ENCODE peak calls at places on chromosomes 5 and 9, in eight cellular contexts. C, I, D, L, G, O, B and F are unnamed samples.

GRCh38 chr5:89844548-89844947 is 565.0 kb downstream of the CETN3 start:
- DNase-seq in C (no peak), I (no peak), D (no peak), L (no peak), G (no peak), O (no peak), B (no peak), F (no peak)

GRCh38 chr9:80906728-80907127 is 782.6 kb downstream of the TLE1 start:
- DNase-seq in C (no peak), I (no peak), D (no peak), L (no peak), G (no peak), O (no peak), B (no peak), F (no peak)

GRCh38 chr9:108033976-108034964 is 544.7 kb upstream of the KLF4 start:
- DNase-seq in C (no peak), I (peak; percentile 89), D (no peak), L (no peak), G (no peak), O (peak; percentile 17), B (peak; percentile 84), F (no peak)

GRCh38 chr9:76459691-76460635 is 981 bp downstream of the GCNT1 start:
- DNase-seq in C (peak; percentile 76), I (peak; percentile 66), D (peak; percentile 26), L (no peak), G (peak; percentile 51), O (peak; percentile 40), B (no peak), F (peak; percentile 23)

GRCh38 chr5:40033411-40033810 is 608.6 kb upstream of the DAB2 start:
- DNase-seq in C (no peak), I (no peak), D (no peak), L (no peak), G (no peak), O (peak; percentile 4), B (no peak), F (no peak)

GRCh38 chr5:78483809-78484521 is 123.5 kb downstream of the SCAMP1 start:
- DNase-seq in C (no peak), I (peak; percentile 79), D (no peak), L (peak; percentile 71), G (no peak), O (peak; percentile 31), B (no peak), F (no peak)

GRCh38 chr9:127608104-127608966 is 3.7 kb upstream of the STXBP1 start:
- DNase-seq in C (peak; percentile 95), I (peak; percentile 41), D (no peak), L (peak; percentile 75), G (peak; percentile 40), O (peak; percentile 84), B (no peak), F (peak; percentile 76)

GRCh38 chr5:140336388-140336787 is 10.0 kb downstream of the HBEGF start:
- DNase-seq in C (no peak), I (no peak), D (no peak), L (no peak), G (no peak), O (no peak), B (no peak), F (no peak)

GRCh38 chr5:65927497-65928340 is 1.3 kb downstream of the ERBIN start:
- DNase-seq in C (peak; percentile 40), I (peak; percentile 63), D (no peak), L (no peak), G (peak; percentile 9), O (peak; percentile 15), B (peak; percentile 41), F (no peak)

GRCh38 chr9:123335227-123335985 is 20.6 kb upstream of the CRB2 start:
- DNase-seq in C (peak; percentile 52), I (peak; percentile 47), D (no peak), L (no peak), G (no peak), O (peak; percentile 22), B (peak; percentile 24), F (no peak)

GRCh38 chr5:10537614-10538013 is 26.3 kb upstream of the ANKRD33B start:
- DNase-seq in C (no peak), I (no peak), D (no peak), L (peak; percentile 42), G (no peak), O (no peak), B (no peak), F (no peak)

GRCh38 chr9:114824130-114824529 is 18.3 kb upstream of the TNFSF15 start:
- DNase-seq in C (no peak), I (peak; percentile 78), D (no peak), L (no peak), G (no peak), O (no peak), B (peak; percentile 14), F (no peak)

GRCh38 chr9:93990448-93990847 is 35.3 kb upstream of the BARX1 start:
- DNase-seq in C (no peak), I (no peak), D (no peak), L (no peak), G (no peak), O (no peak), B (no peak), F (no peak)

GRCh38 chr5:83446253-83446947 is 25.1 kb upstream of the VCAN start:
- DNase-seq in C (no peak), I (no peak), D (no peak), L (no peak), G (no peak), O (no peak), B (no peak), F (no peak)

GRCh38 chr5:43631182-43631910 is 28.4 kb downstream of the NNT start:
- DNase-seq in C (peak; percentile 93), I (peak; percentile 87), D (peak; percentile 38), L (no peak), G (peak; percentile 54), O (peak; percentile 81), B (peak; percentile 88), F (no peak)

GRCh38 chr5:107195996-107196395 is 474.7 kb downstream of the EFNA5 start:
- DNase-seq in C (peak; percentile 3), I (no peak), D (no peak), L (no peak), G (no peak), O (no peak), B (no peak), F (no peak)

GRCh38 chr9:2630158-2630557 is 8.6 kb downstream of the VLDLR start:
- DNase-seq in C (no peak), I (no peak), D (no peak), L (no peak), G (no peak), O (no peak), B (no peak), F (no peak)

DNA sequence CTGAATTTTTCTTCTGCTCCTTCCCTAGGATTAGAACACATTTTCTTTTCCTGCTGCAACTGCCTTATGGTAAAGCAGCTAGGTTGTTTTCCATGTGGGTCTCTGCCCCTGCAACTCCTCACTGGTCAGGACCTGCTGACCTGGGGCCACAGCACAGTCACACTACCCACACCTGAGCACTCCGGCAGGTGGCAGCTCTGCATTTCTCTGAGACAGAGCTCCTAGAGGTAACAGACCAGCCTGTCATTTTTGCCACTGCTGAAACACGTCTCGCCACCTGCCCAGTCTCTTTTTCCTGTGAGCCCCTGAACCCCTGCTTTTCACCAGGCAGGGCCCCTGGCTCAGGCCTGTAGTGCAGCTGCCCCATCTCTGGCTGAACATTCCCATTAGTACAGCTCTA is 609.6 kb downstream of the HINT1 start:
- DNase-seq in C (no peak), I (no peak), D (no peak), L (no peak), G (no peak), O (no peak), B (no peak), F (no peak)
- TF ChIP-seq CTCF in C (no peak), I (no peak), D (no peak), L (no peak), G (no peak), O (no peak), B (no peak), F (peak; percentile 30)

DNA sequence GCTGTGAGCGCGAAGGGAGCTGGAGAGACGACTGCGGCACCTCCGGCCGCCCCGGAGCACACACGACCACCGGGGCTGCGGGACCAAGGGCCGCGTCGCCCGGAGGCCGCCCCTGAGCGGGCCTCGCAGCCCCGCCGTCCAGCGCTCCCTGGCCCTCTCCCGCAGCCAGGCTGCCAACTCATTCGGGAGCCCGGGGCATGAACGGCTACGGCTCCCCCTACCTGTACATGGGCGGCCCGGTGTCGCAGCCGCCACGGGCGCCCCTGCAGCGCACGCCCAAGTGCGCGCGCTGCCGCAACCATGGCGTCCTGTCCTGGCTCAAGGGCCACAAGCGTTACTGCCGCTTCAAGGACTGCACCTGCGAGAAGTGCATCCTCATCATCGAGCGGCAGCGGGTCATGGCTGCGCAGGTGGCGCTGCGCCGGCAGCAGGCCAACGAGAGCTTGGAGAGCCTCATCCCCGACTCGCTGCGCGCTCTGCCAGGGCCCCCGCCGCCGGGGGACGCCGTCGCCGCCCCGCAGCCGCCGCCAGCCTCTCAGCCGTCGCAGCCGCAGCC is 428 bp downstream of the DMRT3 start:
- DNase-seq in C (peak; percentile 78), I (no peak), D (no peak), L (no peak), G (peak; percentile 14), O (no peak), B (no peak), F (no peak)
- TF ChIP-seq CTCF in C (peak; percentile 5), I (no peak), D (no peak), L (no peak), G (no peak), O (no peak), B (no peak), F (no peak)

DNA sequence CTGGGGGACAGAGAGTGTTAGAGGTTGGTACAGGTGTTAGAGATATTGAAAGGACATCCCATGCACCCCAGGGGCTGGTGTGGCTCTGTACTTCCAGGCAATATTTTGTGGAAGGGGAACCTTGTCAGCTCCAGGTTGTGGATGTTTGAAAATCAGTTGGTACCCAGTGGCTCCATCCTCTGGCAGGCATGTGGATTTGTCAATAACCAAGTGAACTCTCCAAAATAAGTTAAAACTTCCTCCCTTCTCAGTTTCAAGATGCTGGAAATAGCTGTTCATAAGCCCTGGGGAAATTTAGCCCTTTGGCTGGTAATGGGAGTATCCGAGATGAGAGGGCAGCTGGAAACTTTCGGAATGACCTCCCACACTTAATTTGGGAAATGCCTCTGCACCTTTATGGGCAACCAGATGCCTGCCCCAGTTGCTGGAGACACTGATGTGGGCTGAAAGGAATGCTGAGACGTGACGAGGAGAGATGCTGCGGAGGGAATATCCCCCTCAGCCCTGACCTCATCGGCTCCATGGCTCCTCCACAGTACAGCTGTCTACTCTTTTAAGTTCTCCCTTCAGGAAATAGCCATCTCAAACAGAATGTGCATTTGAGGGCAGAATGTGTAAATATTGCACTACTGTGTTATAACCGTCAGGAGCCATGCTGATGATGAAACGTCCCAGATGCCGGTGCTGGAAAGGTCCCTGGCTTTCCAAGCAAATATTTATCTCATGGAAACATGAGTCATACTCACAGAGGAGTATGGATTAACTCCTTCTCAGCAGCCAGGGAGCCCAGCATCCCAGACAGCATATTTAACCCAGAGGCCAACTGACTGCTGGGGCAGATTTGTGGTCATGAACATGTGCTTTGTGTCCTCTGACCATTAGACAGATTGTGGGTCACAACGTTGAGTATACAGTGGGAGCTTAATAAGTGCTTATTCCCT is 29.5 kb downstream of the TGFBI start:
- DNase-seq in C (peak; percentile 36), I (peak; percentile 99), D (peak; percentile 66), L (no peak), G (peak; percentile 35), O (peak; percentile 52), B (peak; percentile 99), F (no peak)
- TF ChIP-seq CTCF in C (peak; percentile 62), I (peak; percentile 58), D (peak; percentile 54), L (no peak), G (peak; percentile 57), O (no peak), B (peak; percentile 62), F (no peak)

DNA sequence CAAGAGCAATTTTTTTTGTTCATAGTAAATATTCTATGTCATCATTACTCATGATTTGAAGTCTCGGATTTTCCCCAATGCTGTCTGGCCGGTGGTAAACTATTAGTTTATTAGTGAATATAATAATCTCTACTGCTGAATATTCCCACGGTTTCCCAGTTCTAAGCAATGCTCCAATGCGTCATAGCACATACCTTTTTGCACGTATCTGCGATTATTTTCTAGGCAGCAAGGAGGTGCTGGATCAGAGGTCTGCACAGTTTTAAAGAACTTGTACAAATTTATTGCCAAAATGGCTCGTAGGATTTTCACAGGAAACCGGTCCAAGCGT is 43.9 kb upstream of the TCF7 start:
- DNase-seq in C (no peak), I (peak; percentile 40), D (no peak), L (no peak), G (no peak), O (no peak), B (no peak), F (no peak)
- TF ChIP-seq CTCF in C (no peak), I (no peak), D (no peak), L (no peak), G (no peak), O (no peak), B (no peak), F (no peak)